ENCODE peak calls at places on chromosomes 12 and 14, in four cellular contexts. I, T, R and Y are unnamed samples.

GRCh38 chr12:117874842-117875434 is 93.9 kb downstream of the KSR2 start:
- DNase-seq in T (peak; percentile 84), I (peak; percentile 77), R (peak; percentile 68), Y (peak; percentile 83)

GRCh38 chr12:12564911-12565310 is 2.2 kb upstream of the DUSP16 start:
- DNase-seq in T (no peak), I (no peak), R (no peak), Y (no peak)

GRCh38 chr14:75497191-75497590 is 25.1 kb upstream of the BATF start:
- DNase-seq in I (no peak), R (no peak), T (no peak), Y (no peak)

GRCh38 chr14:90111895-90112534 is 50.2 kb downstream of the KCNK13 start:
- DNase-seq in T (no peak), R (no peak), I (no peak), Y (no peak)

GRCh38 chr14:23568021-23568599 is 519 bp upstream of the AP1G2 start:
- DNase-seq in T (no peak), R (no peak), I (peak; percentile 41), Y (no peak)

GRCh38 chr12:68222336-68222735 is 3.3 kb downstream of the IL26 start:
- DNase-seq in T (no peak), R (no peak), I (no peak), Y (no peak)

GRCh38 chr12:67698711-67699603 is 50.4 kb downstream of the DYRK2 start:
- DNase-seq in T (no peak), I (no peak), R (no peak), Y (no peak)

GRCh38 chr14:91249841-91250616 is 5.5 kb upstream of the GPR68 start:
- DNase-seq in I (no peak), R (no peak), T (no peak), Y (peak; percentile 85)

GRCh38 chr14:39360316-39360715 is 71.9 kb downstream of the FBXO33 start:
- DNase-seq in R (no peak), I (no peak), T (no peak), Y (no peak)

GRCh38 chr12:106790020-106790419 is 15.5 kb downstream of the RIC8B start:
- DNase-seq in I (no peak), R (no peak), T (no peak), Y (no peak)

GRCh38 chr12:2240984-2241383 is 188.2 kb downstream of the CACNA1C start:
- DNase-seq in I (no peak), T (no peak), R (no peak), Y (no peak)

GRCh38 chr14:89973234-89973823 is 17.6 kb downstream of the TDP1 start:
- DNase-seq in R (peak; percentile 46), I (peak; percentile 75), T (peak; percentile 85), Y (peak; percentile 80)

GRCh38 chr12:113239288-113239771 is 18.1 kb downstream of the TPCN1 start:
- DNase-seq in I (no peak), T (no peak), R (no peak), Y (no peak)

GRCh38 chr12:26822051-26822450 is 10.9 kb downstream of the ITPR2 start:
- DNase-seq in I (no peak), R (no peak), T (no peak), Y (no peak)

GRCh38 chr12:1054103-1054838 is 63.2 kb downstream of the ERC1 start:
- DNase-seq in R (peak; percentile 11), T (peak; percentile 60), I (no peak), Y (peak; percentile 44)

GRCh38 chr12:117034691-117035090 is 64.5 kb downstream of the TESC start:
- DNase-seq in I (peak; percentile 35), R (no peak), T (no peak), Y (no peak)

GRCh38 chr12:42296503-42297109 is 29.3 kb downstream of the ZCRB1 start:
- DNase-seq in T (peak; percentile 19), I (no peak), R (no peak), Y (peak; percentile 17)

DNA sequence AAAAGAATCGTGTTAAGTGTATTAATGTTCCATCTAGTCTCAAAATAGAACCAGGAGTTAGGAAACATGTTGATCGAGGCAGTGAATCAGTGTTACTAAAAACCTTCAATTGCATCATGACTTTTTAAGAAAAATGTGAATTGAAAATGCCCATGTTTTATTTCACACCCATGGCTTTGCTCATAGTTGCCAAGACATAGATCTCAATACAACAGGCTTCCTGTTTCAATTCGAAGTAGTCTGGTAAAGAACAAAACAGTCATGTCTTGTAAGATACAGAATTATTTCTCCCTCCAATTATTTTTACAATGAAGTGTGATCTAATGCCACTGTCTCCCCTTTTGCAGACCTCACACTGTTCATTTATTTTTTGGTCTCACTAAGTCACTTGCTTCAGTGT is 44.6 kb upstream of the FAR2 start:
- DNase-seq in T (no peak), I (no peak), R (no peak), Y (no peak)
- H3K27ac ChIP-seq in T (no peak overlapping the region), I (no peak overlapping the region), R (no peak overlapping the region), Y (no peak overlapping the region)

DNA sequence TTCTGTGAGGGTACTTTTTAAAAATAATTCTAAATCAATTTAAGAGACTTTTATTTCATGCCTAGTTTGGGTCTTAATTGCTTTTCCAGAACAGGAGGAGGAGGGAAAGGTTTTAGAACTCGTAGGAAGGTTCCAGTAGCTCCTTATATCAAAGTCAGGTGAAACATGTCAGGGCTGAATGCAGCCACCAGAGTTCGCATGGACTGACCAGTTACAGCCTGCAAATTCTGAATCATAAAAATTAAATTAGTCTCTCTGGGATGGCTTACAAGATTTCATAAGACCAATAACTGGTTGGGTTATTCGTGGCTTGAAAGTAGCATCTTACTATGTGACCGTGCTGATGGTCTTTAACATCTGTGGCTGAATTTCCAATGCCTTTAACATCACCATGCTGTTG is 410 bp downstream of the BDKRB1 start:
- DNase-seq in T (no peak), I (no peak), R (no peak), Y (no peak)
- H3K27ac ChIP-seq in T (no peak overlapping the region), I (no peak overlapping the region), R (no peak overlapping the region), Y (no peak overlapping the region)

GRCh38 chr14:105458010-105458409 is 16.6 kb upstream of the CRIP2 start:
- DNase-seq in T (no peak), I (no peak), R (no peak), Y (no peak)

GRCh38 chr14:105458571-105458970 is 16.1 kb upstream of the CRIP2 start:
- DNase-seq in I (no peak), T (no peak), R (no peak), Y (no peak)

GRCh38 chr14:105460616-105461015 is 14.0 kb upstream of the CRIP2 start:
- DNase-seq in I (no peak), R (no peak), T (no peak), Y (no peak)

GRCh38 chr14:105461903-105462302 is 12.7 kb upstream of the CRIP2 start:
- DNase-seq in T (no peak), I (no peak), R (no peak), Y (no peak)

DNA sequence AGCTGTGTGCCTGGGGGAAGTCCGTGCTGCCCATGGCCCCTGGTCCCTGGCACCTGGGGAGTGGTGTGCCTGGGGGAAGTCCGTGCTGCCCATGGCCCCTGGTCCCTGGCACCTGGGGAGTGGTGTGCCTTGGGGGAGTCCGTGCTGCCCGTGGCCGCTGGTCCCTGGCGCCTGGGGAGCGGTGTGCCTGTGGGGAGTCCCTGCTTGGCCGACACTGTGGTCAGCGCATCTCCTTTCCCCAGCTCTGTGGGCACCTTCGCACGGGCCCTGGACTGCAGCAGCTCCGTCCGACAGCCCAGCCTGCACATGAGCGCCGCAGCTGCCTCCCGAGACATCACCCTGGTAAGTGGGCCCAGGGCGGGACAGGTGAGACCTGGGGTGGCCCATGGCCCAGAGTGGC is 14.5 kb upstream of the CRIP2 start:
- DNase-seq in I (no peak), T (no peak), R (no peak), Y (no peak)
- H3K27ac ChIP-seq in I (no peak overlapping the region), T (no peak overlapping the region), R (no peak overlapping the region), Y (no peak overlapping the region)

DNA sequence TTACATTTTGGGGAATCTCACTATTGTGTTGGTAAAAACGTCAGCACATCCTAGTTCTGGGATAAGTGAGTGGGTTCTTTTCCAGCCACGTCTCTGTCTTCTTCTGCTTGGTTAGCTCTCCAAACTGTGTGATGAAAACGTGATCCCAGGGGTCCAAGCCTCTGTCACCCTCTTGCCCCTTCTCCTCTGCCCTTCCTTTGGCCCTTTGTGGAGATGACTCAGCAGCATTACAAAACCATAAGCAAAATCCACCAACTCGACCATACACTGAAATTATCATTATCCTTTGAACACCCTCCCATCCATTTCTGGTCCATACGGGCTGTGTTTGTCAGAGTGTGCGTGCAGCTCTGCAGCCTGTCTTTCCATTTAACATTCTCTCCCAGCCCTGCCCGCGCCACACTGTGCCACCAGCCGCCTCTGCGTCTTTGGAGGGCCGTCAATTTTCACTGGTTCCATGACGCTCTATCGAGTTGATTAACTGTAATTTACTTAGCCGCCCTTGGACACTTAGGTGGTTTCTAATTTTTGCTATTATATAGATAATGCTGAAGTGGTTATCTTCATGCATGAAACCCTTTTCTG is 69.2 kb downstream of the SLC25A47 start:
- DNase-seq in R (no peak), I (no peak), T (no peak), Y (no peak)
- H3K27ac ChIP-seq in R (no peak overlapping the region), I (peak overlapping the region; percentile 28), T (no peak overlapping the region), Y (no peak overlapping the region)

GRCh38 chr12:114759635-114760034 is 75.7 kb upstream of the TBX3 start:
- DNase-seq in I (no peak), T (no peak), R (no peak), Y (no peak)

GRCh38 chr12:114764516-114764915 is 80.5 kb upstream of the TBX3 start:
- DNase-seq in T (no peak), I (no peak), R (peak; percentile 18), Y (peak; percentile 37)

GRCh38 chr12:114767081-114767480 is 83.1 kb upstream of the TBX3 start:
- DNase-seq in T (no peak), I (no peak), R (no peak), Y (no peak)

GRCh38 chr12:114760151-114760877 is 76.3 kb upstream of the TBX3 start:
- DNase-seq in T (no peak), R (no peak), I (no peak), Y (no peak)

DNA sequence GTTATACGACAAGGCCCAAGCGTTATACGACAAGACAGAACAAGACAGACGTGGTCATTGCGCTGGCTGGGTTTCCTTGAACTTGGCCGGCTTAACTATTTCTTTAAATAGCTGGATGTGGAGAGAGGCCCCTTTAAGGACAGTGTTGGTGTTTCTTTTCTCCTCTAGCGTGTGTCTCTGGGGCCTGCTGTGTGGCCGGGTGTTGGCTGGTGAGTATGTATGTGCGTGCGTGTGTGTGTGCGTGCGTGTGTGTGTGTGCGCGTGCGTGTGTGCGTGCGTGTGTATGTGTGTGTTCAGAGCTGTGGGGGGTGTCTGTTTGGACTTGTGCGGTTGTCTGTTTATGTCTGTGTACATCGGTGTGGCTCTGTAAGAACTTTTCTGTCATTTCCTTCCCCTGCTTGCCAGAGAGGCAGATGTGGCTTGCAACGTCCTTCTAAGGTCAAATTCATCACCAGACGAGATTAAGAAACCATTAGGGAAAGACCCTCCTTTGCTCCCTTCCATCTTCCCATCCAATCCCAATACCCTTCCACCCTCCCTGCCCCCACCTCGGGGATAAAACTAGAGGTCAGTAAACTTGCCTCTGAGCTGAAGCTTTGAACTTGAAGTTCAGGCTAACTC is 78.6 kb upstream of the TBX3 start:
- DNase-seq in I (peak; percentile 58), R (no peak), T (no peak), Y (no peak)
- H3K27ac ChIP-seq in I (no peak overlapping the region), R (no peak overlapping the region), T (no peak overlapping the region), Y (no peak overlapping the region)

GRCh38 chr12:53378222-53378621 is 1.8 kb upstream of the SP1 start:
- DNase-seq in T (no peak), R (no peak), I (peak; percentile 47), Y (peak; percentile 41)
- H3K27ac ChIP-seq in T (no peak overlapping the region), R (no peak overlapping the region), I (no peak overlapping the region), Y (no peak overlapping the region)